ENCODE peak calls at places on chromosomes 2 and 18, in four cellular contexts. L is breast epithelium, F is uterus, K is lower leg skin. B is an unnamed sample.

GRCh38 chr2:152588911-152589310 is 128.3 kb downstream of the PRPF40A start:
- DNase-seq in F (no peak), K (no peak), L (no peak), B (no peak)

GRCh38 chr2:231167745-231168459 is 30.5 kb upstream of the ARMC9 start:
- DNase-seq in L (no peak), K (no peak), F (no peak), B (no peak)

GRCh38 chr2:221361633-221362032 is 210.5 kb downstream of the EPHA4 start:
- DNase-seq in F (no peak), K (no peak), L (no peak), B (no peak)

GRCh38 chr2:188853307-188853706 is 120.9 kb upstream of the COL3A1 start:
- DNase-seq in K (no peak), L (no peak), F (no peak), B (no peak)

GRCh38 chr2:195660265-195660890 is 3.4 kb downstream of the SLC39A10 start:
- DNase-seq in F (peak), K (peak), L (peak), B (no peak)

GRCh38 chr2:239182981-239183791 is 217.6 kb downstream of the HDAC4 start:
- DNase-seq in L (no peak), K (no peak), F (no peak), B (no peak)

GRCh38 chr18:36899289-36899688 is 70.4 kb downstream of the KIAA1328 start:
- DNase-seq in K (no peak), F (no peak), L (no peak), B (no peak)

GRCh38 chr18:8990276-8991031 is 112.0 kb upstream of the NDUFV2 start:
- DNase-seq in F (no peak), L (peak), K (no peak), B (no peak)

GRCh38 chr2:223357076-223357475 is 245.1 kb downstream of the SCG2 start:
- DNase-seq in L (no peak), F (no peak), K (no peak), B (no peak)

GRCh38 chr2:10006248-10007147 is 36.9 kb upstream of the KLF11 start:
- DNase-seq in L (no peak), K (no peak), F (no peak), B (peak)

GRCh38 chr2:168775837-168776236 is 26.6 kb upstream of the NOSTRIN start:
- DNase-seq in F (no peak), L (no peak), K (no peak), B (no peak)

GRCh38 chr2:53768233-53768542 is 584 bp downstream of the CHAC2 start:
- DNase-seq in F (no peak), L (no peak), K (no peak), B (no peak)

GRCh38 chr2:127574656-127575055 is 39.2 kb downstream of the MYO7B start:
- DNase-seq in F (no peak), K (no peak), L (no peak), B (no peak)

GRCh38 chr2:129193961-129194360 is 785.5 kb upstream of the RAB6C start:
- DNase-seq in L (no peak), K (no peak), F (no peak), B (no peak)

GRCh38 chr2:128261245-128262128 is 57.2 kb downstream of the HS6ST1 start:
- DNase-seq in K (no peak), F (no peak), L (no peak), B (no peak)

GRCh38 chr2:142975239-142975638 is 97.8 kb downstream of the KYNU start:
- DNase-seq in F (no peak), L (no peak), K (no peak), B (no peak)

GRCh38 chr2:23487735-23488492 is 102.9 kb downstream of the KLHL29 start:
- DNase-seq in F (no peak), L (no peak), K (no peak), B (peak)

GRCh38 chr2:145360129-145360780 is 840.3 kb upstream of the ZEB2 start:
- DNase-seq in L (no peak), F (no peak), K (no peak), B (no peak)

GRCh38 chr18:27863780-27864430 is 313.0 kb downstream of the CDH2 start:
- DNase-seq in L (no peak), K (no peak), F (no peak), B (no peak)

GRCh38 chr2:73232471-73233153 is 427 bp downstream of the PRADC1 start:
- DNase-seq in K (peak), F (no peak), L (peak), B (no peak)

GRCh38 chr2:148903294-148903693 is 28.3 kb downstream of the KIF5C start:
- DNase-seq in L (no peak), F (no peak), K (no peak), B (no peak)
- TF ChIP-seq POLR2A in L (no peak), F (no peak), K (no peak), B (no peak)

GRCh38 chr2:66268756-66269155 is 166.2 kb upstream of the MEIS1 start:
- DNase-seq in L (no peak), F (no peak), K (no peak), B (no peak)

GRCh38 chr2:66270247-66270646 is 164.7 kb upstream of the MEIS1 start:
- DNase-seq in F (no peak), L (no peak), K (no peak), B (no peak)

GRCh38 chr2:66264354-66264753 is 170.6 kb upstream of the MEIS1 start:
- DNase-seq in F (no peak), K (no peak), L (no peak), B (no peak)

GRCh38 chr2:66271777-66272176 is 163.1 kb upstream of the MEIS1 start:
- DNase-seq in F (no peak), L (no peak), K (no peak), B (no peak)

GRCh38 chr2:66269166-66269565 is 165.8 kb upstream of the MEIS1 start:
- DNase-seq in F (no peak), K (no peak), L (no peak), B (no peak)
- TF ChIP-seq POLR2A in F (no peak), K (no peak), L (no peak), B (no peak)

GRCh38 chr2:26784570-26785234 is 1.2 kb upstream of the CENPA start:
- DNase-seq in F (no peak), L (no peak), K (no peak), B (no peak)

GRCh38 chr2:26785431-26786206 is at the start of gene CENPA:
- DNase-seq in L (peak), F (peak), K (peak), B (peak)

GRCh38 chr2:26782876-26783704 is 2.8 kb upstream of the CENPA start:
- DNase-seq in F (no peak), L (no peak), K (no peak), B (no peak)

GRCh38 chr2:26786207-26787023 is 559 bp downstream of the CENPA start:
- DNase-seq in L (no peak), K (no peak), F (no peak), B (no peak)
- TF ChIP-seq POLR2A in L (no peak), K (no peak), F (no peak), B (no peak)

GRCh38 chr2:28390857-28391563 is 1.6 kb upstream of the FOSL2 start:
- DNase-seq in F (peak), K (peak), L (peak), B (peak)

GRCh38 chr2:28392297-28393114 is at the start of gene FOSL2:
- DNase-seq in L (peak), F (peak), K (peak), B (peak)

GRCh38 chr2:28389399-28390240 is 3.0 kb upstream of the FOSL2 start:
- DNase-seq in K (no peak), F (no peak), L (no peak), B (no peak)

GRCh38 chr2:28391564-28392296 is 928 bp upstream of the FOSL2 start:
- DNase-seq in L (peak), K (peak), F (peak), B (peak)

DNA sequence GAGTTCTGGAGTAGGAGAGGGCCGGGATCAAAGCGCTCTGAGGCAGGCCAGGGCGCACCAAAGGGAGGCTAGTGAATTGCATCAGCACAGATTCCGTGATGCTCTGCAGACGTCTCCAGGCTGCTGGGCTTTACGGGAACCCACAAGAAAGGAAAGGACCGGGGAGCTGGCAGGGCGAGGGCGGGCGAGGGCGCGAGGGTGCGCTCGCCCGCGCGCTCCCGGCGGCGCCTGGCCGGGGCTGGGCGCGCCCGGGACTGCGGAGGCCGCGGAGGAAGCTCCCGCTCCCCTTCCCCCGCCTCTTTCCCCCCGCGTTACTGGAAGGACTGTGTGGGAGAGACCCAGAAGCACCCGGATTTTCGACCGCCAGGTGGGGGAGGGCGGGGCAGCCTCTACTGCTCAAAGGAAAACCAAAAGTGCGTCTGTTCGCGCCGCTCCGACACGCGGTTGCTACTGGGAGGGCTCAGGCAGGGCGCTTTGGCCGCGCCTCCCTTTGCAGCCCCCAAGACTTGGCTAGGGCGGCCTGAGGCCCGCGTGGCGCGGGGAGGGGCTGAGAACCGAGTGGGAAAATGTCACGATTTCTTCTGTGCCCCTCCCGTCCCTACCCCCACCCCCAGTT is 2.3 kb upstream of the FOSL2 start:
- DNase-seq in K (peak), L (peak), F (peak), B (peak)
- TF ChIP-seq POLR2A in K (no peak), L (no peak), F (peak), B (no peak)